ENCODE peak calls at places on chromosome 4, in four cellular contexts. One of them, this sample, is unnamed.

GRCh38 chr4:110869114-110869513 is 246.2 kb upstream of the PITX2 start:
- ATAC-seq in psoas muscle: no peak
- ATAC-seq in left lung: no peak
- ATAC-seq in activated CD4-positive, alpha-beta T cell treated with anti-CD3 and anti-CD28 coated beads for 36 hours: no peak
- ATAC-seq in this sample: no peak

GRCh38 chr4:40395908-40396806 is 61.0 kb downstream of the CHRNA9 start:
- ATAC-seq in psoas muscle: peak; percentile 89
- ATAC-seq in left lung: peak; percentile 81
- ATAC-seq in activated CD4-positive, alpha-beta T cell treated with anti-CD3 and anti-CD28 coated beads for 36 hours: no peak
- ATAC-seq in this sample: peak; percentile 80

GRCh38 chr4:60344908-60345307 is 855.2 kb upstream of the ADGRL3 start:
- ATAC-seq in activated CD4-positive, alpha-beta T cell treated with anti-CD3 and anti-CD28 coated beads for 36 hours: no peak
- ATAC-seq in psoas muscle: no peak
- ATAC-seq in left lung: no peak
- ATAC-seq in this sample: no peak

GRCh38 chr4:38781854-38782261 is 932 bp downstream of the TLR10 start:
- ATAC-seq in left lung: no peak
- ATAC-seq in psoas muscle: no peak
- ATAC-seq in activated CD4-positive, alpha-beta T cell treated with anti-CD3 and anti-CD28 coated beads for 36 hours: no peak
- ATAC-seq in this sample: no peak

GRCh38 chr4:139951051-139951450 is 202.9 kb downstream of the MAML3 start:
- ATAC-seq in activated CD4-positive, alpha-beta T cell treated with anti-CD3 and anti-CD28 coated beads for 36 hours: peak; percentile 86
- ATAC-seq in psoas muscle: no peak
- ATAC-seq in left lung: peak; percentile 20
- ATAC-seq in this sample: peak; percentile 48

GRCh38 chr4:177010421-177010820 is 217.7 kb upstream of the VEGFC start:
- ATAC-seq in psoas muscle: no peak
- ATAC-seq in left lung: no peak
- ATAC-seq in activated CD4-positive, alpha-beta T cell treated with anti-CD3 and anti-CD28 coated beads for 36 hours: no peak
- ATAC-seq in this sample: no peak

GRCh38 chr4:89400408-89401035 is 92.9 kb upstream of the GPRIN3 start:
- ATAC-seq in psoas muscle: no peak
- ATAC-seq in activated CD4-positive, alpha-beta T cell treated with anti-CD3 and anti-CD28 coated beads for 36 hours: no peak
- ATAC-seq in left lung: no peak
- ATAC-seq in this sample: no peak

GRCh38 chr4:42008011-42008786 is 17.9 kb downstream of the SLC30A9 start:
- ATAC-seq in psoas muscle: no peak
- ATAC-seq in left lung: no peak
- ATAC-seq in activated CD4-positive, alpha-beta T cell treated with anti-CD3 and anti-CD28 coated beads for 36 hours: no peak
- ATAC-seq in this sample: no peak

GRCh38 chr4:119209077-119209476 is 3.4 kb upstream of the USP53 start:
- ATAC-seq in activated CD4-positive, alpha-beta T cell treated with anti-CD3 and anti-CD28 coated beads for 36 hours: peak; percentile 45
- ATAC-seq in left lung: no peak
- ATAC-seq in psoas muscle: no peak
- ATAC-seq in this sample: peak; percentile 67

GRCh38 chr4:83240379-83240875 is 44.2 kb downstream of the COQ2 start:
- ATAC-seq in left lung: peak; percentile 53
- ATAC-seq in activated CD4-positive, alpha-beta T cell treated with anti-CD3 and anti-CD28 coated beads for 36 hours: no peak
- ATAC-seq in psoas muscle: no peak
- ATAC-seq in this sample: no peak

GRCh38 chr4:189615217-189615663 is 325.4 kb upstream of the FRG1 start:
- ATAC-seq in activated CD4-positive, alpha-beta T cell treated with anti-CD3 and anti-CD28 coated beads for 36 hours: no peak
- ATAC-seq in left lung: no peak
- ATAC-seq in psoas muscle: no peak
- ATAC-seq in this sample: no peak

GRCh38 chr4:76952631-76953587 is 3.4 kb downstream of the SEPTIN11 start:
- ATAC-seq in left lung: no peak
- ATAC-seq in activated CD4-positive, alpha-beta T cell treated with anti-CD3 and anti-CD28 coated beads for 36 hours: no peak
- ATAC-seq in psoas muscle: no peak
- ATAC-seq in this sample: no peak

GRCh38 chr4:186953601-186954260 is 230.1 kb upstream of the FAT1 start:
- ATAC-seq in activated CD4-positive, alpha-beta T cell treated with anti-CD3 and anti-CD28 coated beads for 36 hours: no peak
- ATAC-seq in left lung: peak; percentile 76
- ATAC-seq in psoas muscle: peak; percentile 48
- ATAC-seq in this sample: no peak

GRCh38 chr4:111011458-111011857 is 388.6 kb upstream of the PITX2 start:
- ATAC-seq in activated CD4-positive, alpha-beta T cell treated with anti-CD3 and anti-CD28 coated beads for 36 hours: no peak
- ATAC-seq in psoas muscle: no peak
- ATAC-seq in left lung: no peak
- ATAC-seq in this sample: no peak

GRCh38 chr4:122689972-122690371 is 42.5 kb upstream of the BBS12 start:
- ATAC-seq in activated CD4-positive, alpha-beta T cell treated with anti-CD3 and anti-CD28 coated beads for 36 hours: peak; percentile 81
- ATAC-seq in left lung: no peak
- ATAC-seq in psoas muscle: no peak
- ATAC-seq in this sample: no peak

GRCh38 chr4:161714928-161715327 is 448.9 kb downstream of the FSTL5 start:
- ATAC-seq in psoas muscle: no peak
- ATAC-seq in activated CD4-positive, alpha-beta T cell treated with anti-CD3 and anti-CD28 coated beads for 36 hours: no peak
- ATAC-seq in left lung: no peak
- ATAC-seq in this sample: no peak

GRCh38 chr4:10237131-10237530 is 120.5 kb upstream of the WDR1 start:
- ATAC-seq in psoas muscle: no peak
- ATAC-seq in left lung: no peak
- ATAC-seq in activated CD4-positive, alpha-beta T cell treated with anti-CD3 and anti-CD28 coated beads for 36 hours: no peak
- ATAC-seq in this sample: no peak

GRCh38 chr4:7865533-7865932 is 74.1 kb downstream of the AFAP1 start:
- ATAC-seq in psoas muscle: no peak
- ATAC-seq in left lung: no peak
- ATAC-seq in activated CD4-positive, alpha-beta T cell treated with anti-CD3 and anti-CD28 coated beads for 36 hours: no peak
- ATAC-seq in this sample: no peak

This sample was measured in esophagus mucosa.